ENCODE peak calls at places on chromosomes 4 and X, in five cellular contexts. S is nucleus accumbens; I is heart right ventricle; L is frontal cortex; W is stimulated activated CD8-positive, alpha-beta memory T cell treated with anti-CD3 and anti-CD28 coated beads, Interleukin-15, amount 100 ng/mL, for 4 hours. O is an unnamed sample.

GRCh38 chr4:84967292-84967651 is 782 bp upstream of the WDFY3 start:
- DNase-seq in L (peak; percentile 26), W (no peak), I (no peak), S (no peak), O (no peak)

GRCh38 chr4:151297170-151297569 is 20.2 kb downstream of the PRSS48 start:
- DNase-seq in W (no peak), L (no peak), I (no peak), S (no peak), O (no peak)

GRCh38 chrX:110026099-110026844 is 23.4 kb downstream of the TMEM164 start:
- DNase-seq in L (no peak), S (peak; percentile 1), I (no peak), W (no peak), O (no peak)

GRCh38 chr4:75598390-75598789 is 31.9 kb downstream of the CDKL2 start:
- DNase-seq in I (no peak), W (no peak), S (no peak), L (no peak), O (no peak)

GRCh38 chr4:184345573-184345922 is 127.9 kb upstream of the ENPP6 start:
- DNase-seq in S (no peak), L (no peak), I (peak; percentile 54), W (no peak), O (no peak)

GRCh38 chr4:150268444-150268843 is 190.2 kb downstream of the DCLK2 start:
- DNase-seq in L (no peak), W (no peak), I (no peak), S (no peak), O (no peak)

GRCh38 chrX:44043496-44043895 is 70.3 kb upstream of the NDP start:
- DNase-seq in W (no peak), S (no peak), L (no peak), I (no peak), O (no peak)

GRCh38 chrX:40637687-40638086 is 9.7 kb downstream of the CXorf38 start:
- DNase-seq in S (no peak), L (no peak), I (no peak), W (no peak), O (no peak)

GRCh38 chr4:57020467-57021101 is 41.9 kb downstream of the POLR2B start:
- DNase-seq in I (no peak), W (no peak), L (no peak), S (no peak), O (no peak)

GRCh38 chr4:155494037-155494718 is 117.4 kb upstream of the MAP9 start:
- DNase-seq in S (no peak), L (no peak), I (no peak), W (no peak), O (no peak)